ENCODE peak calls at places on chromosomes 2 and 18, in ten cellular contexts. D is CD8-positive, alpha-beta memory T cell; A is HCEC 1CT; O is stimulated activated CD4-positive, alpha-beta T cell treated with anti-CD3 and anti-CD28 coated beads, TNF-alpha, amount 100 ng/mL, for 1 hour; L is endothelial cell; R is NCI-H1694 treated with DMSO at 0.1 percent for 48 hours; F is GM13976; I is SK-N-SH; P is frontal cortex; N is psoas muscle. J is an unnamed sample.

GRCh38 chr2:168698959-168699358 is 103.5 kb upstream of the NOSTRIN start:
- DNase-seq in D (no peak), A (no peak), O (no peak), L (no peak), R (peak; percentile 47), F (no peak), I (no peak), P (no peak), N (no peak), J (no peak)

GRCh38 chr2:234411793-234412192 is 85.1 kb downstream of the ARL4C start:
- DNase-seq in D (no peak), A (no peak), O (no peak), L (no peak), R (no peak), F (peak; percentile 49), I (no peak), P (no peak), N (no peak), J (no peak)

GRCh38 chr2:114025030-114025429 is 135.1 kb downstream of the ACTR3 start:
- DNase-seq in D (no peak), A (no peak), O (no peak), L (no peak), R (no peak), F (no peak), I (no peak), P (no peak), N (no peak), J (no peak)

GRCh38 chr2:67994716-67995115 is 68.1 kb downstream of the C1D start:
- DNase-seq in D (no peak), A (no peak), O (no peak), L (no peak), R (no peak), F (no peak), I (no peak), P (no peak), N (no peak), J (no peak)

GRCh38 chr2:166126014-166126639 is 1.7 kb downstream of the SCN1A start:
- DNase-seq in D (no peak), A (peak; percentile 47), O (no peak), L (no peak), R (no peak), F (no peak), I (no peak), P (no peak), N (no peak), J (no peak)

GRCh38 chr18:45324489-45325111 is 290.7 kb upstream of the SLC14A2 start:
- DNase-seq in D (no peak), A (no peak), O (no peak), L (no peak), R (peak; percentile 47), F (no peak), I (no peak), P (no peak), N (peak; percentile 92), J (no peak)

GRCh38 chr18:51541230-51541629 is 343.7 kb upstream of the MEX3C start:
- DNase-seq in D (no peak), A (no peak), O (no peak), L (no peak), R (no peak), F (no peak), I (no peak), P (no peak), N (no peak), J (no peak)

GRCh38 chr2:231933916-231934401 is 7.8 kb upstream of the NPPC start:
- DNase-seq in D (no peak), A (no peak), O (no peak), L (no peak), R (peak; percentile 55), F (no peak), I (no peak), P (no peak), N (peak; percentile 83), J (peak; percentile 69)

GRCh38 chr18:39463986-39464385 is 1898.4 kb upstream of the CELF4 start:
- DNase-seq in D (no peak), A (peak; percentile 29), O (no peak), L (no peak), R (no peak), F (no peak), I (peak; percentile 34), P (no peak), N (no peak), J (no peak)

GRCh38 chr18:23992119-23992940 is 22.2 kb upstream of the TTC39C start:
- DNase-seq in D (peak; percentile 34), A (no peak), O (no peak), L (no peak), R (no peak), F (no peak), I (peak; percentile 50), P (no peak), N (no peak), J (no peak)

GRCh38 chr18:10453885-10454772 is at the start of gene APCDD1:
- DNase-seq in D (no peak), A (no peak), O (no peak), L (peak; percentile 56), R (peak; percentile 15), F (peak; percentile 56), I (peak; percentile 88), P (peak; percentile 94), N (peak; percentile 89), J (peak; percentile 49)

GRCh38 chr2:16244966-16245320 is 304.6 kb downstream of the MYCN start:
- DNase-seq in D (no peak), A (no peak), O (no peak), L (no peak), R (no peak), F (peak; percentile 1), I (no peak), P (no peak), N (no peak), J (no peak)

GRCh38 chr2:163028807-163029206 is 190.2 kb upstream of the KCNH7 start:
- DNase-seq in D (no peak), A (no peak), O (no peak), L (no peak), R (no peak), F (no peak), I (no peak), P (no peak), N (no peak), J (no peak)

GRCh38 chr2:182372661-182373060 is 54.2 kb downstream of the PDE1A start:
- DNase-seq in D (no peak), A (peak; percentile 96), O (no peak), L (no peak), R (no peak), F (no peak), I (no peak), P (no peak), N (no peak), J (no peak)

GRCh38 chr2:158104903-158105302 is 3.2 kb downstream of the UPP2 start:
- DNase-seq in D (no peak), A (no peak), O (no peak), L (no peak), R (no peak), F (no peak), I (no peak), P (no peak), N (no peak), J (no peak)

GRCh38 chr2:46885376-46885775 is 30.2 kb downstream of the MCFD2 start:
- DNase-seq in D (no peak), A (no peak), O (no peak), L (no peak), R (no peak), F (no peak), I (no peak), P (no peak), N (no peak), J (no peak)

GRCh38 chr2:220891405-220891804 is 680.7 kb downstream of the EPHA4 start:
- DNase-seq in D (no peak), A (peak; percentile 73), O (no peak), L (no peak), R (no peak), F (no peak), I (no peak), P (no peak), N (no peak), J (no peak)

GRCh38 chr2:101815154-101815553 is 117.6 kb downstream of the MAP4K4 start:
- DNase-seq in D (no peak), A (no peak), O (no peak), L (no peak), R (no peak), F (no peak), I (no peak), P (no peak), N (no peak), J (no peak)

J was measured in germinal center.